ENCODE peak calls at places on chromosomes 4 and X, in four cellular contexts. X, R, N and V are unnamed samples.

GRCh38 chr4:6229095-6229494 is 28.7 kb upstream of the JAKMIP1 start:
- DNase-seq in X (no peak), R (no peak), N (no peak), V (no peak)

GRCh38 chrX:15911729-15912550 is 57.3 kb upstream of the AP1S2 start:
- DNase-seq in X (peak), R (no peak), N (no peak), V (no peak)

GRCh38 chrX:22063284-22063683 is 31.2 kb downstream of the PHEX start:
- DNase-seq in X (peak), R (no peak), N (peak), V (no peak)

GRCh38 chr4:91829531-91829930 is 474.2 kb upstream of the GRID2 start:
- DNase-seq in X (no peak), R (no peak), N (no peak), V (peak)

GRCh38 chr4:133000012-133000411 is 149.1 kb upstream of the PCDH10 start:
- DNase-seq in X (no peak), R (no peak), N (no peak), V (peak)

GRCh38 chrX:113919387-113919786 is 664.5 kb upstream of the HTR2C start:
- DNase-seq in X (peak), R (no peak), N (no peak), V (no peak)

GRCh38 chrX:71515039-71515398 is 17.9 kb upstream of the OGT start:
- DNase-seq in X (no peak), R (no peak), N (no peak), V (no peak)

GRCh38 chr4:158856852-158857251 is 88.0 kb downstream of the FNIP2 start:
- DNase-seq in X (peak), R (peak), N (peak), V (peak)

GRCh38 chr4:6907658-6908191 is 1.9 kb upstream of the TBC1D14 start:
- DNase-seq in X (peak), R (peak), N (no peak), V (no peak)

GRCh38 chr4:98662619-98663225 is 4.3 kb upstream of the TSPAN5 start:
- DNase-seq in X (peak), R (peak), N (no peak), V (peak)

GRCh38 chrX:14032383-14032782 is 2.7 kb upstream of the GEMIN8 start:
- DNase-seq in X (peak), R (peak), N (no peak), V (peak)

GRCh38 chrX:76279007-76279406 is 106.1 kb downstream of the PBDC1 start:
- DNase-seq in X (peak), R (peak), N (peak), V (peak)

GRCh38 chr4:56297801-56298200 is 89.5 kb downstream of the AASDH start:
- DNase-seq in X (no peak), R (no peak), N (no peak), V (no peak)

GRCh38 chr4:146073517-146073916 is 102.0 kb upstream of the LSM6 start:
- DNase-seq in X (peak), R (no peak), N (no peak), V (no peak)

GRCh38 chr4:26985836-26986235 is 125.2 kb downstream of the STIM2 start:
- DNase-seq in X (peak), R (no peak), N (no peak), V (no peak)

GRCh38 chrX:22314211-22314610 is 41.5 kb downstream of the CBLL2 start:
- DNase-seq in X (no peak), R (no peak), N (no peak), V (no peak)

GRCh38 chr4:147866532-147867271 is 134.8 kb downstream of the ARHGAP10 start:
- DNase-seq in X (peak), R (peak), N (peak), V (peak)

GRCh38 chr4:188266386-188266785 is 127.1 kb downstream of the TRIML1 start:
- DNase-seq in X (no peak), R (no peak), N (no peak), V (no peak)

GRCh38 chrX:33156152-33156726 is 55.1 kb downstream of the DMD start:
- DNase-seq in X (no peak), R (no peak), N (no peak), V (no peak)

GRCh38 chrX:20522420-20522819 is 255.7 kb upstream of the RPS6KA3 start:
- DNase-seq in X (no peak), R (no peak), N (no peak), V (no peak)

GRCh38 chr4:145546556-145546955 is 64.9 kb downstream of the SMAD1 start:
- DNase-seq in X (no peak), R (no peak), N (no peak), V (peak)

GRCh38 chr4:124890522-124890921 is 178.0 kb upstream of the ANKRD50 start:
- DNase-seq in X (no peak), R (no peak), N (no peak), V (no peak)

GRCh38 chrX:154317391-154318000 is 21.9 kb downstream of the TKTL1 start:
- DNase-seq in X (no peak), R (peak), N (no peak), V (no peak)

GRCh38 chr4:110505440-110505839 is 29.5 kb downstream of the ENPEP start:
- DNase-seq in X (no peak), R (no peak), N (no peak), V (no peak)

GRCh38 chr4:110508827-110509446 is 33.0 kb downstream of the ENPEP start:
- DNase-seq in X (peak), R (peak), N (no peak), V (peak)

GRCh38 chr4:110498420-110498819 is 22.5 kb downstream of the ENPEP start:
- DNase-seq in X (no peak), R (peak), N (no peak), V (no peak)

GRCh38 chr4:110501826-110502225 is 25.9 kb downstream of the ENPEP start:
- DNase-seq in X (no peak), R (no peak), N (no peak), V (peak)

GRCh38 chr4:110503588-110504435 is 27.9 kb downstream of the ENPEP start:
- DNase-seq in X (peak), R (no peak), N (no peak), V (peak)
- H3K4me3 ChIP-seq in X (no peak), R (no peak), N (no peak), V (no peak)

DNA sequence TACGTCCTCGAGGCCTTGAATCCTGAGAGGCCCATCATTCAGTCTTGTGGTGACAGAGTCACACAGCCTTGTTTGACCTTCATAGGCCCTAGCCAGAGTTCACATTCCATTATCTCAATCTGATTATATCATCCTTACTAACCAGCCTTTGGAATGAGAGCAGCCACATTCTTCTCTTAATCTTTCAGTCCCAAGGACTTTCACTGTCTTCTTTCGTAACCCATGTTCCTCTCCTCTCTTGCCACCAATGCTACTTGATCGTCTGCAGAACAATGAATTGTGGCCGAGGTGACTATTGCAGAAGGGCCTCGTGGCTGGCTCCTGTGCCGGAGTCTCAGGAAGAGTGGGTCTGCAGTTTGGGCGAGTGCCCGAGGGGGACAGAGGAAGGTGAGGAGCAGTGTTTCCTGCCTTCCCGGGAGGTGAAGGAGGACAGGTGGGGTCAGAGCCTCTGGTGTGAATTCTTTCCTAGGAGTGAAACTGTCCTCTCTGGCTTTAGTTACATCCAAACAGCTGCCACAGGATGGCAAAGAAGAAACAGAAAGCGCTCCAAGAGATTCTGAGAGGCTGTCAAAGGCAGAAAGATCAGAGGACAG is 94.6 kb downstream of the LIMCH1 start:
- DNase-seq in X (no peak), R (no peak), N (no peak), V (no peak)
- TF ChIP-seq CTCF in X (no peak), R (no peak), N (no peak), V (no peak)

DNA sequence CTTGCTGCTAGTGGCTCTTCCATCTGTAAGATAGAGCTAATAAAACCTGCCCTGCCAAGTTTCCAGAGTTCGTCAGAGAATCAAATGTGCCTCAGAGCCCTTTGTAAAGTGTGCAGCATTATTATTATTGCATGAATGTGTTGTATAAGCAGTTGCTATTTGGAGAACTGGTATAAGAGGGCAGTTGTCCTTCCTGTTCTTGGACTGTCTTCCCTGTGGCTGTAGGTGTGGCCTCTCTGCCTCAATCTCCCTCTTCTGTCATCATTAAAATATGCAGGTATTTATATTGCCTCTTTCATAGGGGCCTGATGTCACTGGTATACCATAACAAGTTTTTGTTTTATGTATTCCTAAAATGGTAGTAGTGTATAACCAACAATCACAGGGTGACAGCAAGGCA is 3.8 kb downstream of the MTM1 start:
- DNase-seq in X (no peak), R (no peak), N (no peak), V (no peak)
- H3K4me3 ChIP-seq in X (no peak), R (no peak), N (no peak), V (no peak)

DNA sequence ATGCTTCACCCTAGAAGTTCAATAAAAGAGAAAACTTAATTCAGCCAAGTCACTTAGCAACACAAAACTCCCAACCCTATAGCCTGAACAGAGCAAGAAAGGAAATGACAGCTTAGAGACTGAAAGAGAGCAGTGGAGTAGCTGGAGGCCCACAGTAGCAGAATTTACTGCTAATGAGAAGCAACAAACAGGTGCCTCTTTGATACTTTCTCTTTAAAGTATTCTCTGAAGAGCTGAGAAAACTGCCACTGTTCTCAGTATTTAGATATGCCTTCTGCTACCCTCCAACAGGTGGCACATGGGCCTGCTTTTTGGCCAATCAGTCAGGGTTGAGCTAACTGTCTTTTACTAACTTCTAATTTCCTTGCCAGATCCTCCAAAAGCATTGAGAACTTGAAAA is 240.0 kb downstream of the GPC3 start:
- DNase-seq in X (peak), R (peak), N (no peak), V (no peak)
- TF ChIP-seq CTCF in X (peak), R (peak), N (no peak), V (no peak)

DNA sequence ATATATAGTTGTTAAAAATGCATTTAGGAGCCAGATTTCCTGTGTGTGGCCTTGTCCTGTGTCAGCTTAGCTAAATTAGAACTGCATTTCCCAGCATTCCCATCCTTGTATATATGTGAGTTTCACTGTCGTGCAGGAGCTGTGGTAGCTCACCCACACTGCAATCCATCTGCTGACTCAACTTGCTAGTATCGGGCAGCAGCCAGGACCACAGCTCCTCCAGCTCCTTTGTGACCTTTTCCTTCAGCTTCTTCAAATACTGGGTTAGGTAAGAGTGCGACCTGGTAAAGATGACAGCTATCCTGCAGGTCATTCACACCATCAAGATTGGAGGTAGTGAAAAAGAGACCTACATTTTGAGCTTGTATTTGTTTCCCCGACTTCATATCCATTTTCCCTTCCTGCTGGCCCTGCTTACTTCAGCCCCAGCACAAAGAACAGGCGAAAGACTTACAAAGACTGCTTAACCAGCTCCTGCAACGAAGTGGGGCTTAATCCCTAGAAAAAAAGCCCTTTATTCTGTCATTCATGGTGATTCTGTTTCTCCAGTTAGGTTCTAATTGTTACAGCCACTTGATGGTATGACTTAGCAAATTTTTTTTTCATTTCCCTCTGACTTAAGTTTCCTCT is 11.4 kb downstream of the ASIC5 start:
- DNase-seq in X (peak), R (no peak), N (no peak), V (peak)
- H3K4me3 ChIP-seq in X (peak), R (no peak), N (no peak), V (no peak)

GRCh38 chrX:138756234-138756633 is 44.7 kb upstream of the FGF13 start:
- DNase-seq in X (no peak), R (peak), N (peak), V (peak)
- TF ChIP-seq CTCF in X (no peak), R (peak), N (peak), V (peak)

DNA sequence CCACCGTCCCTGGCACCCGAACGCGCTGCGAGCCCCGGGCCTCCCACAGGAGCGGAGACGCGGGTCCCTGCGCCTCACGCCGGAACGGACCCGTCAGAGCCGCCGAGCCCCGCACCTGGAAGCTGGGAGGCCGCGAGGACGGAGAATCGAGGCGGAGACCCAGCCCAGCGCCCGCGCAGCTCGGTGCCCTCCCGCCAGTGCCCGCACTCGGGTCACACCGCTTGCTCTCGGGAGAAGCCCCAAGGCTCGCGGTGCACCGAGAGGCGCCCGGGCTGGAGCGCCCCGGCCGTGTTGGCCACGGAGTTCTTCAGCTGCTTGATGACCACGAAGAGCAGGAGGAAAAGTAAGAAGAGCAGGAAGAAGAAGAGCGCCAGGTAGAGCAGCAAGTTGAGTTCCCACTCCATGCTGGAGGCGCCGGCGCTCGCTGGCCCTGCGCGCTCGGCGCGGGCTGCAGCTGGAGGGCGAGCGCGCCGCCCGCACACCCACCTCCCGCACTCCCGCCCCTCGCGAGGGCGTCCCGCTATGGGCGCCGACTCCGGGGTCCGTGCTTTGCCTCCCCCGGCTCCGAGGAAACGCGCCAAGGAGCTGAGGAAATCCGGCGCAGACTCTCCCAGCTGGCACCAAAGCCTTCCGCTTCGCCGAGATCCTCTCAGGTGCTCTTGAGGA is at the start of gene SMIM43:
- DNase-seq in X (no peak), R (peak), N (no peak), V (no peak)
- H3K4me3 ChIP-seq in X (no peak), R (peak), N (peak), V (peak)